ENCODE peak calls at places on chromosomes 7 and 10, in nine cellular contexts. One of them, this sample, is unnamed.

GRCh38 chr7:137875746-137876145 is 29.0 kb upstream of the DGKI start:
- DNase-seq in stimulated activated CD4-positive, alpha-beta T cell treated with anti-CD3 and anti-CD28 coated beads, Interleukin-12 subunit alpha, Interleukin-12 subunit beta, amount 100 ng/mL, for 48 hours: no peak
- DNase-seq in globus pallidus: no peak
- DNase-seq in RPMI7951: no peak
- DNase-seq in HL-60: no peak
- DNase-seq in non-pigmented ciliary epithelial cell: no peak
- DNase-seq in COR-L47: no peak
- DNase-seq in GM23248: no peak
- DNase-seq in RWPE1: no peak
- DNase-seq in this sample: no peak

GRCh38 chr10:22605168-22605567 is 109.2 kb downstream of the PIP4K2A start:
- DNase-seq in globus pallidus: peak
- DNase-seq in HL-60: peak
- DNase-seq in GM23248: peak
- DNase-seq in stimulated activated CD4-positive, alpha-beta T cell treated with anti-CD3 and anti-CD28 coated beads, Interleukin-12 subunit alpha, Interleukin-12 subunit beta, amount 100 ng/mL, for 48 hours: no peak
- DNase-seq in RPMI7951: peak
- DNase-seq in non-pigmented ciliary epithelial cell: no peak
- DNase-seq in RWPE1: peak
- DNase-seq in COR-L47: no peak
- DNase-seq in this sample: no peak

GRCh38 chr7:130845581-130846085 is 111.6 kb upstream of the KLF14 start:
- DNase-seq in GM23248: peak
- DNase-seq in non-pigmented ciliary epithelial cell: peak
- DNase-seq in globus pallidus: no peak
- DNase-seq in COR-L47: no peak
- DNase-seq in RWPE1: peak
- DNase-seq in RPMI7951: peak
- DNase-seq in HL-60: no peak
- DNase-seq in stimulated activated CD4-positive, alpha-beta T cell treated with anti-CD3 and anti-CD28 coated beads, Interleukin-12 subunit alpha, Interleukin-12 subunit beta, amount 100 ng/mL, for 48 hours: no peak
- DNase-seq in this sample: no peak

GRCh38 chr10:97499561-97500296 is 1.0 kb downstream of the UBTD1 start:
- DNase-seq in HL-60: peak
- DNase-seq in globus pallidus: peak
- DNase-seq in GM23248: peak
- DNase-seq in RWPE1: peak
- DNase-seq in RPMI7951: peak
- DNase-seq in COR-L47: no peak
- DNase-seq in stimulated activated CD4-positive, alpha-beta T cell treated with anti-CD3 and anti-CD28 coated beads, Interleukin-12 subunit alpha, Interleukin-12 subunit beta, amount 100 ng/mL, for 48 hours: no peak
- DNase-seq in non-pigmented ciliary epithelial cell: no peak
- DNase-seq in this sample: peak

GRCh38 chr7:48610705-48611104 is 313.6 kb upstream of the CDC14C start:
- DNase-seq in HL-60: no peak
- DNase-seq in RPMI7951: no peak
- DNase-seq in GM23248: no peak
- DNase-seq in non-pigmented ciliary epithelial cell: no peak
- DNase-seq in RWPE1: no peak
- DNase-seq in COR-L47: no peak
- DNase-seq in globus pallidus: no peak
- DNase-seq in stimulated activated CD4-positive, alpha-beta T cell treated with anti-CD3 and anti-CD28 coated beads, Interleukin-12 subunit alpha, Interleukin-12 subunit beta, amount 100 ng/mL, for 48 hours: no peak
- DNase-seq in this sample: no peak

GRCh38 chr7:71278301-71278700 is 146.4 kb downstream of the GALNT17 start:
- DNase-seq in RWPE1: no peak
- DNase-seq in RPMI7951: no peak
- DNase-seq in HL-60: no peak
- DNase-seq in COR-L47: no peak
- DNase-seq in GM23248: no peak
- DNase-seq in stimulated activated CD4-positive, alpha-beta T cell treated with anti-CD3 and anti-CD28 coated beads, Interleukin-12 subunit alpha, Interleukin-12 subunit beta, amount 100 ng/mL, for 48 hours: no peak
- DNase-seq in globus pallidus: no peak
- DNase-seq in non-pigmented ciliary epithelial cell: no peak
- DNase-seq in this sample: no peak

GRCh38 chr7:270351-270983 is 19.5 kb upstream of the FOXL3 start:
- DNase-seq in RWPE1: no peak
- DNase-seq in COR-L47: no peak
- DNase-seq in globus pallidus: no peak
- DNase-seq in GM23248: no peak
- DNase-seq in RPMI7951: peak
- DNase-seq in non-pigmented ciliary epithelial cell: no peak
- DNase-seq in HL-60: no peak
- DNase-seq in stimulated activated CD4-positive, alpha-beta T cell treated with anti-CD3 and anti-CD28 coated beads, Interleukin-12 subunit alpha, Interleukin-12 subunit beta, amount 100 ng/mL, for 48 hours: no peak
- DNase-seq in this sample: no peak

GRCh38 chr10:3729397-3729796 is 55.6 kb downstream of the KLF6 start:
- DNase-seq in GM23248: peak
- DNase-seq in HL-60: no peak
- DNase-seq in RWPE1: no peak
- DNase-seq in globus pallidus: no peak
- DNase-seq in RPMI7951: peak
- DNase-seq in non-pigmented ciliary epithelial cell: peak
- DNase-seq in stimulated activated CD4-positive, alpha-beta T cell treated with anti-CD3 and anti-CD28 coated beads, Interleukin-12 subunit alpha, Interleukin-12 subunit beta, amount 100 ng/mL, for 48 hours: no peak
- DNase-seq in COR-L47: no peak
- DNase-seq in this sample: no peak

GRCh38 chr10:94383515-94383914 is 18.8 kb upstream of the TBC1D12 start:
- DNase-seq in globus pallidus: no peak
- DNase-seq in stimulated activated CD4-positive, alpha-beta T cell treated with anti-CD3 and anti-CD28 coated beads, Interleukin-12 subunit alpha, Interleukin-12 subunit beta, amount 100 ng/mL, for 48 hours: no peak
- DNase-seq in GM23248: no peak
- DNase-seq in non-pigmented ciliary epithelial cell: no peak
- DNase-seq in RPMI7951: no peak
- DNase-seq in HL-60: no peak
- DNase-seq in RWPE1: no peak
- DNase-seq in COR-L47: no peak
- DNase-seq in this sample: no peak

GRCh38 chr7:79723833-79724608 is 270.6 kb upstream of the MAGI2 start:
- DNase-seq in COR-L47: no peak
- DNase-seq in RPMI7951: no peak
- DNase-seq in HL-60: no peak
- DNase-seq in RWPE1: no peak
- DNase-seq in non-pigmented ciliary epithelial cell: no peak
- DNase-seq in stimulated activated CD4-positive, alpha-beta T cell treated with anti-CD3 and anti-CD28 coated beads, Interleukin-12 subunit alpha, Interleukin-12 subunit beta, amount 100 ng/mL, for 48 hours: no peak
- DNase-seq in GM23248: no peak
- DNase-seq in globus pallidus: no peak
- DNase-seq in this sample: no peak

GRCh38 chr10:98063740-98064027 is 33.3 kb upstream of the CRTAC1 start:
- DNase-seq in stimulated activated CD4-positive, alpha-beta T cell treated with anti-CD3 and anti-CD28 coated beads, Interleukin-12 subunit alpha, Interleukin-12 subunit beta, amount 100 ng/mL, for 48 hours: no peak
- DNase-seq in RPMI7951: no peak
- DNase-seq in HL-60: no peak
- DNase-seq in COR-L47: no peak
- DNase-seq in non-pigmented ciliary epithelial cell: no peak
- DNase-seq in RWPE1: no peak
- DNase-seq in globus pallidus: no peak
- DNase-seq in GM23248: no peak
- DNase-seq in this sample: no peak